ENCODE peak calls at places on chromosomes 11 and 22, in seven cellular contexts. One of them, this sample, is unnamed.

GRCh38 chr11:72975778-72976520 is 161.7 kb downstream of the ATG16L2 start:
- DNase-seq in uterus: no peak
- DNase-seq in retinal pigment epithelial cell: peak
- DNase-seq in mucosa of descending colon: no peak
- DNase-seq in MM.1S: no peak
- DNase-seq in stomach: no peak
- DNase-seq in AG10803: peak
- DNase-seq in this sample: no peak

GRCh38 chr11:77993902-77994301 is 566 bp downstream of the INTS4 start:
- DNase-seq in retinal pigment epithelial cell: no peak
- DNase-seq in AG10803: no peak
- DNase-seq in MM.1S: no peak
- DNase-seq in uterus: no peak
- DNase-seq in stomach: no peak
- DNase-seq in mucosa of descending colon: no peak
- DNase-seq in this sample: no peak

GRCh38 chr11:122068096-122068495 is 47.9 kb downstream of the BLID start:
- DNase-seq in mucosa of descending colon: no peak
- DNase-seq in stomach: no peak
- DNase-seq in retinal pigment epithelial cell: peak
- DNase-seq in uterus: no peak
- DNase-seq in AG10803: peak
- DNase-seq in MM.1S: no peak
- DNase-seq in this sample: no peak

GRCh38 chr22:48840112-48840949 is 987.3 kb downstream of the BRD1 start:
- DNase-seq in MM.1S: no peak
- DNase-seq in AG10803: no peak
- DNase-seq in stomach: no peak
- DNase-seq in retinal pigment epithelial cell: no peak
- DNase-seq in uterus: no peak
- DNase-seq in mucosa of descending colon: no peak
- DNase-seq in this sample: no peak

GRCh38 chr11:17585911-17586695 is 39.0 kb downstream of the OTOG start:
- DNase-seq in retinal pigment epithelial cell: no peak
- DNase-seq in MM.1S: no peak
- DNase-seq in stomach: no peak
- DNase-seq in uterus: no peak
- DNase-seq in mucosa of descending colon: no peak
- DNase-seq in AG10803: no peak
- DNase-seq in this sample: no peak

GRCh38 chr11:64650923-64651523 is 60.0 kb downstream of the SLC22A12 start:
- DNase-seq in retinal pigment epithelial cell: no peak
- DNase-seq in stomach: no peak
- DNase-seq in uterus: no peak
- DNase-seq in mucosa of descending colon: no peak
- DNase-seq in MM.1S: no peak
- DNase-seq in AG10803: peak
- DNase-seq in this sample: no peak

GRCh38 chr11:111303476-111303875 is 5.1 kb downstream of the POU2AF3 start:
- DNase-seq in uterus: no peak
- DNase-seq in retinal pigment epithelial cell: no peak
- DNase-seq in MM.1S: no peak
- DNase-seq in AG10803: no peak
- DNase-seq in stomach: peak
- DNase-seq in mucosa of descending colon: peak
- DNase-seq in this sample: no peak

GRCh38 chr11:100185588-100185987 is 501.5 kb upstream of the ARHGAP42 start:
- DNase-seq in MM.1S: no peak
- DNase-seq in uterus: no peak
- DNase-seq in mucosa of descending colon: no peak
- DNase-seq in AG10803: no peak
- DNase-seq in retinal pigment epithelial cell: no peak
- DNase-seq in stomach: no peak
- DNase-seq in this sample: no peak

GRCh38 chr11:69359735-69360470 is 65.9 kb downstream of the MYEOV start:
- DNase-seq in retinal pigment epithelial cell: no peak
- DNase-seq in uterus: no peak
- DNase-seq in AG10803: peak
- DNase-seq in MM.1S: no peak
- DNase-seq in stomach: no peak
- DNase-seq in mucosa of descending colon: no peak
- DNase-seq in this sample: peak

GRCh38 chr22:44181033-44181911 is 547 bp downstream of the PARVG start:
- DNase-seq in retinal pigment epithelial cell: no peak
- DNase-seq in stomach: peak
- DNase-seq in MM.1S: peak
- DNase-seq in AG10803: no peak
- DNase-seq in mucosa of descending colon: peak
- DNase-seq in uterus: no peak
- DNase-seq in this sample: no peak

GRCh38 chr22:49962751-49963646 is 2.4 kb downstream of the PIM3 start:
- DNase-seq in mucosa of descending colon: peak
- DNase-seq in stomach: peak
- DNase-seq in retinal pigment epithelial cell: no peak
- DNase-seq in uterus: peak
- DNase-seq in AG10803: no peak
- DNase-seq in MM.1S: peak
- DNase-seq in this sample: no peak

GRCh38 chr11:3823303-3823702 is 14.9 kb downstream of the PGAP2 start:
- DNase-seq in MM.1S: no peak
- DNase-seq in retinal pigment epithelial cell: no peak
- DNase-seq in AG10803: peak
- DNase-seq in mucosa of descending colon: no peak
- DNase-seq in uterus: no peak
- DNase-seq in stomach: no peak
- DNase-seq in this sample: no peak

GRCh38 chr11:63019506-63019905 is 3.9 kb upstream of the SLC22A8 start:
- DNase-seq in stomach: no peak
- DNase-seq in retinal pigment epithelial cell: no peak
- DNase-seq in AG10803: no peak
- DNase-seq in mucosa of descending colon: no peak
- DNase-seq in MM.1S: no peak
- DNase-seq in uterus: no peak
- DNase-seq in this sample: no peak

GRCh38 chr22:45210577-45211431 is 29.9 kb downstream of the KIAA0930 start:
- DNase-seq in mucosa of descending colon: no peak
- DNase-seq in MM.1S: no peak
- DNase-seq in uterus: no peak
- DNase-seq in AG10803: peak
- DNase-seq in stomach: no peak
- DNase-seq in retinal pigment epithelial cell: no peak
- DNase-seq in this sample: no peak

GRCh38 chr11:3010521-3011275 is 18.6 kb upstream of the NAP1L4 start:
- DNase-seq in mucosa of descending colon: no peak
- DNase-seq in retinal pigment epithelial cell: no peak
- DNase-seq in MM.1S: no peak
- DNase-seq in AG10803: no peak
- DNase-seq in uterus: no peak
- DNase-seq in stomach: no peak
- DNase-seq in this sample: no peak

GRCh38 chr11:86511086-86511551 is 136.4 kb downstream of the CCDC81 start:
- DNase-seq in stomach: no peak
- DNase-seq in MM.1S: no peak
- DNase-seq in uterus: no peak
- DNase-seq in AG10803: peak
- DNase-seq in mucosa of descending colon: no peak
- DNase-seq in retinal pigment epithelial cell: no peak
- DNase-seq in this sample: no peak

GRCh38 chr22:33917744-33918406 is 2.4 kb downstream of the LARGE1 start:
- DNase-seq in mucosa of descending colon: no peak
- DNase-seq in MM.1S: peak
- DNase-seq in retinal pigment epithelial cell: no peak
- DNase-seq in stomach: no peak
- DNase-seq in uterus: no peak
- DNase-seq in AG10803: peak
- DNase-seq in this sample: no peak

GRCh38 chr11:14213006-14213405 is 146.0 kb downstream of the RRAS2 start:
- DNase-seq in stomach: no peak
- DNase-seq in AG10803: no peak
- DNase-seq in mucosa of descending colon: no peak
- DNase-seq in uterus: no peak
- DNase-seq in MM.1S: no peak
- DNase-seq in retinal pigment epithelial cell: no peak
- DNase-seq in this sample: no peak

GRCh38 chr11:102287963-102288744 is 29.1 kb upstream of the BIRC3 start:
- DNase-seq in mucosa of descending colon: no peak
- DNase-seq in AG10803: peak
- DNase-seq in MM.1S: peak
- DNase-seq in stomach: peak
- DNase-seq in retinal pigment epithelial cell: no peak
- DNase-seq in uterus: peak
- DNase-seq in this sample: no peak

GRCh38 chr11:2205214-2205770 is 33.7 kb upstream of the TH start:
- DNase-seq in MM.1S: no peak
- DNase-seq in retinal pigment epithelial cell: no peak
- DNase-seq in stomach: no peak
- DNase-seq in uterus: peak
- DNase-seq in AG10803: no peak
- DNase-seq in mucosa of descending colon: peak
- DNase-seq in this sample: peak

GRCh38 chr11:110091995-110092576 is 1.1 kb upstream of the ZC3H12C start:
- DNase-seq in mucosa of descending colon: no peak
- DNase-seq in AG10803: peak
- DNase-seq in uterus: no peak
- DNase-seq in MM.1S: no peak
- DNase-seq in retinal pigment epithelial cell: no peak
- DNase-seq in stomach: no peak
- DNase-seq in this sample: no peak

GRCh38 chr22:22666307-22667091 is 22.1 kb downstream of the GGTLC2 start:
- DNase-seq in mucosa of descending colon: peak
- DNase-seq in stomach: peak
- DNase-seq in retinal pigment epithelial cell: no peak
- DNase-seq in uterus: no peak
- DNase-seq in MM.1S: peak
- DNase-seq in AG10803: peak
- DNase-seq in this sample: no peak

GRCh38 chr11:110362916-110363574 is 66.6 kb upstream of the RDX start:
- DNase-seq in retinal pigment epithelial cell: no peak
- DNase-seq in mucosa of descending colon: no peak
- DNase-seq in stomach: peak
- DNase-seq in MM.1S: no peak
- DNase-seq in AG10803: no peak
- DNase-seq in uterus: no peak
- DNase-seq in this sample: no peak

GRCh38 chr22:42261266-42261665 is 9.2 kb downstream of the TCF20 start:
- DNase-seq in AG10803: peak
- DNase-seq in retinal pigment epithelial cell: no peak
- DNase-seq in uterus: no peak
- DNase-seq in mucosa of descending colon: no peak
- DNase-seq in stomach: no peak
- DNase-seq in MM.1S: no peak
- DNase-seq in this sample: no peak

GRCh38 chr22:32389685-32390084 is 22.4 kb downstream of the RTCB start:
- DNase-seq in uterus: no peak
- DNase-seq in retinal pigment epithelial cell: no peak
- DNase-seq in mucosa of descending colon: no peak
- DNase-seq in stomach: no peak
- DNase-seq in AG10803: no peak
- DNase-seq in MM.1S: no peak
- DNase-seq in this sample: no peak

DNA sequence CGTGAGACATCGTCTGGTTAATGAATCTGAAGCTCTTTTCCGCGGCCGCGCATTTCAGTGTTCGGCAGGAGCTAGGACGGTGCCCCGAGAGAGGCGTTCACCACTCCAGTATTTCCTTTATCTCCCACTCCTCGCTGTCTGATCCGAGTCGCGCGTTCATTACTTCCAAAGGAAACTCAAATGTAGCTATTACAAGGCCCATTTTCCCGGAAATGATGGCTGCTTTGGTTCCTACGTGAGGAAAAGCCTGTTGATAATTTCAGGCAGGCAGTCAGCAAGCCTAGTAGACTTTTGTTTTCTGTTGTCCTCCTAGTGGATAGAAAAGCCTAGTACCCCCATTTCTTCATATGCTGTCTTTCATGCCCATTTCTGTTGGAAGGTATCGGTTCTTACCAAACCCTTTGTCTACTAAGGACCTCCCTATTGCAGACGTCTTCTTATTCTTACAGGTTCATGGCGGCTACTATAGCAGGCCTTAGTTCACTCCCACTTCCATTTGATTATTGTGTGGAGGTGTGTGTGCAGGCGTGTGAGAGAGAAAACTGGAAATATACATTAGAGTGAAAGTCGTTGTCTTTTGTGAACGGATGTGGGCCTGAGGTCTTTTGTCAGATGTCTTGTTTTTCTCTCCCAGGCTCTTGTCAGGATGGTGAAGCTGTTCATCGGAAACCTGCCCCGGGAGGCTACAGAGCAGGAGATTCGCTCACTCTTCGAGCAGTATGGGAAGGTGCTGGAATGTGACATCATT is 737 bp downstream of the RBM4 start:
- DNase-seq in mucosa of descending colon: no peak
- DNase-seq in AG10803: peak
- DNase-seq in uterus: no peak
- DNase-seq in MM.1S: peak
- DNase-seq in stomach: no peak
- DNase-seq in retinal pigment epithelial cell: no peak
- DNase-seq in this sample: no peak
- TF ChIP-seq CTCF in mucosa of descending colon: no peak
- TF ChIP-seq CTCF in AG10803: peak
- TF ChIP-seq CTCF in uterus: no peak
- TF ChIP-seq CTCF in MM.1S: peak
- TF ChIP-seq CTCF in stomach: no peak
- TF ChIP-seq CTCF in retinal pigment epithelial cell: peak
- TF ChIP-seq CTCF in this sample: peak

GRCh38 chr11:134727204-134727603 is 315.2 kb upstream of the B3GAT1 start:
- DNase-seq in uterus: no peak
- DNase-seq in retinal pigment epithelial cell: no peak
- DNase-seq in AG10803: no peak
- DNase-seq in stomach: no peak
- DNase-seq in mucosa of descending colon: no peak
- DNase-seq in MM.1S: no peak
- DNase-seq in this sample: no peak
- TF ChIP-seq CTCF in uterus: no peak
- TF ChIP-seq CTCF in retinal pigment epithelial cell: no peak
- TF ChIP-seq CTCF in AG10803: no peak
- TF ChIP-seq CTCF in stomach: no peak
- TF ChIP-seq CTCF in mucosa of descending colon: no peak
- TF ChIP-seq CTCF in MM.1S: peak
- TF ChIP-seq CTCF in this sample: no peak

GRCh38 chr22:37594237-37594636 is 14.3 kb upstream of the LGALS2 start:
- DNase-seq in uterus: no peak
- DNase-seq in mucosa of descending colon: no peak
- DNase-seq in stomach: no peak
- DNase-seq in AG10803: no peak
- DNase-seq in retinal pigment epithelial cell: no peak
- DNase-seq in MM.1S: no peak
- DNase-seq in this sample: no peak
- TF ChIP-seq CTCF in uterus: no peak
- TF ChIP-seq CTCF in mucosa of descending colon: no peak
- TF ChIP-seq CTCF in stomach: no peak
- TF ChIP-seq CTCF in AG10803: no peak
- TF ChIP-seq CTCF in retinal pigment epithelial cell: no peak
- TF ChIP-seq CTCF in MM.1S: peak
- TF ChIP-seq CTCF in this sample: no peak

DNA sequence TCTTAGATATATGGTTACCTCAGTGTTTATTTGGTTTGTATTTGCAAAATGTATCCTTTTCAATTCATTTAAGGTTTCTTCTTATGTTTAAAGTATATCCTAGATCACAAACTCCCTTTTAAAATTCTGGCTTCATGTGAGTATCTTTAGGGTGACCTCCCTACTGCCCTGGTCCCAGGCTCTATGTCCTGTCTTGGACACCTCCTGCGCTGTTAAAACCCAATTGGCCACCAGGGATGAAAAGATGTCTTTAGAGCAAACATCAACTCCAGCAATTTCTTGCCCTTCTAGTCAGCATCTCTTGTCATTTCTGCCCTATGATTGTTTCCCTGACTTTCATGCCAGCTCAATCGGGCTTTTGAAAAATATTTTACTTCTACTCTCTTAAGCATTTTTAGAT is 28.8 kb upstream of the SYT13 start:
- DNase-seq in MM.1S: no peak
- DNase-seq in retinal pigment epithelial cell: no peak
- DNase-seq in AG10803: no peak
- DNase-seq in stomach: no peak
- DNase-seq in uterus: no peak
- DNase-seq in mucosa of descending colon: no peak
- DNase-seq in this sample: no peak
- TF ChIP-seq CTCF in MM.1S: no peak
- TF ChIP-seq CTCF in retinal pigment epithelial cell: no peak
- TF ChIP-seq CTCF in AG10803: no peak
- TF ChIP-seq CTCF in stomach: no peak
- TF ChIP-seq CTCF in uterus: no peak
- TF ChIP-seq CTCF in mucosa of descending colon: no peak
- TF ChIP-seq CTCF in this sample: no peak

This sample was measured in type B pancreatic cell.